ENCODE peak calls at places on chromosomes 11 and 22, in seven cellular contexts. K, L, I, A, G, X and Q are unnamed samples.

GRCh38 chr11:65945430-65945911 is at the start of gene TSGA10IP:
- DNase-seq in I (no peak), A (peak), X (no peak), G (no peak), K (no peak), L (no peak), Q (no peak)

GRCh38 chr11:21323617-21324016 is 654.2 kb downstream of the NELL1 start:
- DNase-seq in G (no peak), X (no peak), I (no peak), L (no peak), K (no peak), A (no peak), Q (no peak)

GRCh38 chr22:38431266-38432010 is 23.6 kb downstream of the KCNJ4 start:
- DNase-seq in A (no peak), G (no peak), L (no peak), X (peak), K (no peak), I (no peak), Q (no peak)

GRCh38 chr11:112316971-112317370 is 56.3 kb upstream of the PLET1 start:
- DNase-seq in G (no peak), I (no peak), X (no peak), K (no peak), A (no peak), L (no peak), Q (no peak)

GRCh38 chr11:133724116-133724515 is 121.2 kb downstream of the SPATA19 start:
- DNase-seq in G (no peak), A (no peak), L (no peak), K (no peak), X (no peak), I (no peak), Q (no peak)

GRCh38 chr22:25548866-25549464 is 15.5 kb upstream of the GRK3 start:
- DNase-seq in G (no peak), A (no peak), X (no peak), L (no peak), I (no peak), K (no peak), Q (no peak)

GRCh38 chr11:58564226-58564625 is 11.4 kb downstream of the LPXN start:
- DNase-seq in K (no peak), X (no peak), I (no peak), A (no peak), G (no peak), L (no peak), Q (no peak)

GRCh38 chr11:64510759-64511158 is 80.3 kb upstream of the SLC22A12 start:
- DNase-seq in K (no peak), X (no peak), A (no peak), I (no peak), L (no peak), G (no peak), Q (no peak)

GRCh38 chr11:68574308-68574707 is 110.0 kb upstream of the GAL start:
- DNase-seq in L (no peak), I (no peak), A (no peak), K (no peak), X (no peak), G (no peak), Q (no peak)

GRCh38 chr11:131468565-131468964 is 98.2 kb downstream of the NTM start:
- DNase-seq in K (no peak), I (no peak), X (no peak), G (no peak), L (no peak), A (no peak), Q (no peak)

GRCh38 chr11:86089659-86090058 is 20.8 kb upstream of the PICALM start:
- DNase-seq in K (peak), X (no peak), A (no peak), I (no peak), G (no peak), L (no peak), Q (no peak)

GRCh38 chr22:41828516-41828915 is 4.4 kb upstream of the SREBF2 start:
- DNase-seq in K (no peak), X (no peak), I (no peak), G (no peak), L (no peak), A (no peak), Q (no peak)

GRCh38 chr11:93444671-93445073 is 98.5 kb downstream of the SMCO4 start:
- DNase-seq in A (peak), I (no peak), K (no peak), G (no peak), X (peak), L (no peak), Q (no peak)

GRCh38 chr11:68923614-68924013 is 19.9 kb downstream of the IGHMBP2 start:
- DNase-seq in G (no peak), K (no peak), X (no peak), A (no peak), I (no peak), L (no peak), Q (no peak)

GRCh38 chr11:14645985-14646900 is 2.6 kb downstream of the PDE3B start:
- DNase-seq in K (no peak), L (no peak), A (no peak), G (no peak), X (no peak), I (no peak), Q (no peak)

GRCh38 chr11:12318791-12319733 is 58.3 kb upstream of the PARVA start:
- DNase-seq in K (peak), I (no peak), X (no peak), G (no peak), L (no peak), A (no peak), Q (no peak)

GRCh38 chr11:83472328-83472727 is 186.2 kb upstream of the CCDC90B start:
- DNase-seq in L (no peak), G (no peak), A (no peak), X (no peak), I (no peak), K (no peak), Q (no peak)

GRCh38 chr11:62143727-62144126 is 19.9 kb downstream of the INCENP start:
- DNase-seq in L (no peak), X (no peak), I (no peak), A (no peak), G (no peak), K (peak), Q (no peak)

GRCh38 chr11:92384807-92385206 is 160.2 kb downstream of the FAT3 start:
- DNase-seq in G (no peak), K (peak), I (no peak), A (no peak), X (no peak), L (no peak), Q (no peak)

GRCh38 chr11:849951-850776 is 7.5 kb downstream of the TSPAN4 start:
- DNase-seq in L (no peak), G (no peak), I (no peak), X (no peak), A (no peak), K (peak), Q (no peak)

GRCh38 chr11:10400856-10401255 is 54.2 kb upstream of the AMPD3 start:
- DNase-seq in L (no peak), K (no peak), I (no peak), G (no peak), X (no peak), A (no peak), Q (no peak)

GRCh38 chr11:61511383-61511782 is 2.8 kb downstream of the LRRC10B start:
- DNase-seq in G (no peak), K (peak), L (no peak), I (no peak), X (no peak), A (no peak), Q (no peak)

GRCh38 chr11:109306322-109306721 is 115.7 kb upstream of the C11orf87 start:
- DNase-seq in G (no peak), A (no peak), X (no peak), I (no peak), K (no peak), L (no peak), Q (no peak)

GRCh38 chr22:38218661-38219331 is 17.0 kb downstream of the MAFF start:
- DNase-seq in X (peak), A (peak), L (peak), G (no peak), K (no peak), I (no peak), Q (no peak)

GRCh38 chr11:83241291-83241946 is 44.7 kb downstream of the CCDC90B start:
- DNase-seq in X (peak), A (no peak), G (peak), K (peak), L (peak), I (no peak), Q (peak)

GRCh38 chr11:7072401-7073028 is 16.3 kb upstream of the RBMXL2 start:
- DNase-seq in A (no peak), X (no peak), L (no peak), I (no peak), G (peak), K (no peak), Q (no peak)

GRCh38 chr11:14213006-14213405 is 146.0 kb downstream of the RRAS2 start:
- DNase-seq in A (no peak), G (no peak), X (no peak), I (no peak), L (no peak), K (no peak), Q (no peak)

GRCh38 chr22:49962751-49963646 is 2.4 kb downstream of the PIM3 start:
- DNase-seq in K (no peak), X (no peak), I (no peak), G (no peak), L (no peak), A (no peak), Q (no peak)

GRCh38 chr11:76776472-76776871 is 6.7 kb upstream of the TSKU start:
- DNase-seq in G (no peak), L (no peak), I (no peak), A (no peak), K (no peak), X (no peak), Q (no peak)

GRCh38 chr22:20429254-20430100 is 8.1 kb downstream of the SCARF2 start:
- DNase-seq in G (peak), A (no peak), X (no peak), I (no peak), L (no peak), K (peak), Q (no peak)

GRCh38 chr22:23521442-23522113 is 58.5 kb downstream of the IGLL1 start:
- DNase-seq in G (peak), A (peak), I (peak), K (peak), X (peak), L (peak), Q (no peak)

GRCh38 chr11:104968856-104969776 is 742 bp upstream of the CASP4 start:
- DNase-seq in I (no peak), A (peak), G (no peak), L (no peak), K (no peak), X (peak), Q (peak)

GRCh38 chr22:42816339-42816738 is 40.7 kb downstream of the ARFGAP3 start:
- DNase-seq in L (no peak), G (no peak), X (no peak), I (no peak), A (no peak), K (no peak), Q (no peak)

GRCh38 chr11:116736763-116737162 is 36.0 kb downstream of the BUD13 start:
- DNase-seq in I (no peak), L (peak), X (peak), G (peak), A (no peak), K (no peak), Q (no peak)

GRCh38 chr22:41799486-41800347 is 762 bp upstream of the CCDC134 start:
- DNase-seq in X (no peak), I (no peak), A (no peak), L (no peak), K (peak), G (peak), Q (no peak)

GRCh38 chr22:39510529-39511149 is 8.5 kb downstream of the MIEF1 start:
- DNase-seq in A (no peak), I (no peak), L (no peak), G (no peak), K (no peak), X (no peak), Q (no peak)

GRCh38 chr11:129590753-129591475 is 215.3 kb downstream of the BARX2 start:
- DNase-seq in K (no peak), I (no peak), A (no peak), L (no peak), X (no peak), G (no peak), Q (no peak)

GRCh38 chr11:102007567-102008437 is 39.4 kb upstream of the CFAP300 start:
- DNase-seq in G (peak), X (peak), L (peak), I (peak), A (no peak), K (peak), Q (peak)

DNA sequence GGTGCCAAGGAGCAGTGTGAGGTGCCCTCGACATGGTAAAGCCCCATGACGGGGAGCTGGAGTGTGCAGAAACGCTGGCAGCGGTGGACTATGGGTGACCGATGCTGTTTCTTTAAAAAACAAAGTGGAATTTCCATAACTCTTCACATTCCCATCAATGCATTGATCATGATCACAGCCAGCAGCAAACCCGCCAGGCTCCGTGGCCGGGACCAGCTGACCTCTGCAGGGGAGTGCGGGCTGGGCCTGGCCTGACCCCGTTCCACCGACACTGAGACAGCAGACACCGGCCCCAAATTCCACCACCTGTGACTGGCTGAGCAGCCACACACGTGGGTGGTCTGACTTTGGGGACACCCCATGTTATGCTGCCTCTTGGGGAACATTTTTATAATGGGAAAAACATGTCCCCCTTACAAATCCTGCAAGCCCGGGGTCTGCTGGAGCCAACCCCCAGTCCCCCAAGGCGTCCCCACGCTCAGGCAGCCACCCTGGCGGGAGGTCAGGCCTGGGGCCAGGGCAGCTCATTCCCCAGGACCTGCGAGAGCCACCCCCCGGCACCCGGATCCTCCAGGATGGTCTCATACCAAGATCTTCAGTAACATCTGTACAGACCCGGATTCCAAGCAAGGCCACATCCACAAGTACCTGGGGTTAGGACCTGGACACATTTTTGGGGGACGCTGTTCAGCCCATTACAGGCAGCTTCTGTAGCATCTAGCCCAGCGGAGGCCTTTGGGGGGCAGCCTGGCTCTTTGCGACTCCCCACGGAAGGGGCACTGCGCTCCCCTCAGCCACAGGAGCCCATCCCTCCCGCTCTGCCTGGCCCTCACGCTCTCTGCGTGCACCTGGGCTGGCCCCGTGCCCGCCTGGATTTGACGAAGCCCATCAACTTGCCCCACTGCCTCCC is 20.6 kb downstream of the OSBPL5 start:
- DNase-seq in G (no peak), K (no peak), A (no peak), L (no peak), I (no peak), X (no peak), Q (no peak)
- TF ChIP-seq SIN3A in G (no peak), K (no peak), A (no peak), L (no peak), I (no peak), X (no peak), Q (no peak)

GRCh38 chr11:128553662-128554392 is 33.5 kb downstream of the ETS1 start:
- DNase-seq in G (no peak), L (no peak), K (no peak), I (no peak), A (no peak), X (no peak), Q (no peak)
- TF ChIP-seq CTCF in G (no peak), L (no peak), K (no peak), I (peak), A (peak), X (no peak), Q (peak)

GRCh38 chr11:120667934-120668333 is 156.4 kb downstream of the GRIK4 start:
- DNase-seq in L (no peak), G (no peak), X (no peak), A (no peak), I (no peak), K (no peak), Q (no peak)

GRCh38 chr11:120667281-120667680 is 155.7 kb downstream of the GRIK4 start:
- DNase-seq in K (no peak), L (no peak), X (no peak), A (no peak), G (no peak), I (no peak), Q (no peak)

GRCh38 chr11:120662071-120662611 is 150.6 kb downstream of the GRIK4 start:
- DNase-seq in A (no peak), G (no peak), I (no peak), K (no peak), X (no peak), L (no peak), Q (no peak)

GRCh38 chr11:120663142-120663541 is 151.6 kb downstream of the GRIK4 start:
- DNase-seq in L (no peak), I (no peak), K (no peak), A (no peak), G (no peak), X (no peak), Q (no peak)

DNA sequence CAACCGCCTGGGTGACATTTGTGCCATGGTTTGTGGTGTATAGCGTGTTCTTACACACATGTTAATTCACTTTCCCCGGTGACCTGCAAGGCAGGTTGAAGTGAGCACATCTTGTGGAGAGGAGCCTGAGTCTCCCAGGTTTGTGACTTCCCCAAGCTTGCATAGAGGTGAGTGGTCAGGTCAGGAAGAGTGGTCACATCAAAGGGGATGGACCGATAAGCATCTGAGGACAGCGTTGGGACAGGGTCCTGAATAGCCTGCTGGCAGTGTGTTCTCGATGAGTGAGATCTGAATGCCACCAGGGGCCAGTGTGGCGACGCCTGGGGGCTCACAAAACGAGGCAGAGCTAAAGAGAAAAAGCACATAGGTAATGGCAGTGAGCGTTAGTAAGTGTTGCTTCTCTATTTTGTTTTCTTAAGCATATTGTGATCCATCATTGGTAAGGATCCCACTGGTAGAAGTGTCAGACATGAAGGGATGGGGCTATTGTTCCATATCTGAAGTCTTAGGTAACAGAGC is 154.6 kb downstream of the GRIK4 start:
- DNase-seq in L (no peak), K (no peak), X (peak), A (no peak), I (no peak), G (no peak), Q (no peak)
- TF ChIP-seq SIN3A in L (no peak), K (no peak), X (no peak), A (no peak), I (no peak), G (no peak), Q (no peak)

DNA sequence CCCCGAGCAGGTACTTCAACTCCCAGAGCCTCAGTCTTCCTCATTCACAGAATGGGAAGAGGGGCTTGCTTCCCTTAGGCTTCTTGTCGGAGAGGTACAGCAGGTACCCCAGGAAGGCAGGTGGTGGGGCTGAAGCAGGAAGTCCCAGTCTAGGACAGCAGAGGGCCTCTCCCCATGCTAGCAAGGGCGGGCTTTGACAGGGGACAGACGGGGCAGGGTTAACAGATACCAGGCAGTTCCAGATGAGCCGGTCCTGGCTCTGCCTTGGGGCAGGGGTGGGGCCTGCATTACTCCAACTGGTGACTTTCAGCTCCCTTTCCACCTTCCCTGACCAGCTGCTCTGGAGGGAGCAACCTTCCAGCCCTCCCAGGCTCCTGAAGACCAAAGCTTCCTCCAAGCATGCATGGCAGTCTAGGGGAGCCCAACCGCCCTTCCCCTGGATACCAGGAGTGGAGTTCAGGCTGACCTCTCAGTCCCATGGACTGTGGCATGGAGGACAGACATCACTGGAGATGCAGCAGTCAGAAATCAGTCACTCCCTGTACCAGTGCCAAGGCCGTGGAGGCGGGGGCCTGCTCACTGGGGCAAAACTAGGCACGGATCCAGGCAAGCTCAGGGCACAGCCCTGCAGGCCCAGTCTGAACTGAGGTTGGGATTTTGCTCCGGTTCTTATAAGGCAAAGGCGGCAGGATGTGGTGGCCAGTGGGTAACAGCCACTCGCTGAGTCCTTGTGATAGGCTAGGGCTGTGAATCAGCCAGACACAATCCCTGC is 60.5 kb downstream of the NAT10 start:
- DNase-seq in X (no peak), K (peak), I (no peak), L (no peak), A (no peak), G (peak), Q (no peak)
- TF ChIP-seq CTCF in X (no peak), K (no peak), I (no peak), L (no peak), A (peak), G (peak), Q (no peak)